ENCODE peak calls at places on chromosomes 11 and 22, in four cellular contexts. R is IMR-90; L is fibroblast of lung; W is CD8-positive, alpha-beta T cell. M is an unnamed sample.

GRCh38 chr11:79708319-79708928 is 267.6 kb upstream of the TENM4 start:
- DNase-seq in R (peak; percentile 50), L (peak; percentile 26), W (no peak), M (peak; percentile 75)

GRCh38 chr11:111097191-111097590 is 148.3 kb upstream of the POU2AF2 start:
- DNase-seq in R (peak; percentile 62), L (peak; percentile 22), W (no peak), M (peak; percentile 78)

GRCh38 chr11:66976048-66976467 is 954 bp downstream of the C11orf86 start:
- DNase-seq in R (no peak), L (no peak), W (no peak), M (peak; percentile 81)

GRCh38 chr11:46378811-46379482 is 2.5 kb upstream of the MDK start:
- DNase-seq in R (no peak), L (no peak), W (no peak), M (no peak)

GRCh38 chr22:17777005-17777716 is 2.9 kb upstream of the BID start:
- DNase-seq in R (no peak), L (no peak), W (peak; percentile 80), M (no peak)

GRCh38 chr11:60870276-60870675 is 2.9 kb downstream of the ZP1 start:
- DNase-seq in R (no peak), L (no peak), W (no peak), M (peak; percentile 74)

GRCh38 chr11:128302425-128303186 is 284.8 kb downstream of the ETS1 start:
- DNase-seq in R (no peak), L (no peak), W (peak; percentile 77), M (peak; percentile 16)

GRCh38 chr22:31625661-31626426 is 36.2 kb downstream of the PISD start:
- DNase-seq in R (peak; percentile 19), L (peak; percentile 40), W (no peak), M (peak; percentile 87)

GRCh38 chr11:46743043-46743442 is 24.0 kb downstream of the F2 start:
- DNase-seq in R (no peak), L (no peak), W (no peak), M (no peak)

GRCh38 chr11:22938691-22939090 is 78.4 kb upstream of the CCDC179 start:
- DNase-seq in R (no peak), L (no peak), W (no peak), M (no peak)

GRCh38 chr11:7851391-7851790 is 54.6 kb upstream of the OR5P2 start:
- DNase-seq in R (no peak), L (no peak), W (no peak), M (peak; percentile 33)

GRCh38 chr11:73342633-73343032 is 33.6 kb upstream of the RELT start:
- DNase-seq in R (no peak), L (no peak), W (no peak), M (no peak)

GRCh38 chr11:73345481-73346147 is 30.6 kb upstream of the RELT start:
- DNase-seq in R (no peak), L (no peak), W (no peak), M (no peak)

GRCh38 chr11:73344191-73344607 is 32.0 kb upstream of the RELT start:
- DNase-seq in R (no peak), L (peak; percentile 43), W (no peak), M (no peak)

GRCh38 chr11:73340164-73340563 is 32.1 kb downstream of the ARHGEF17 start:
- DNase-seq in R (no peak), L (no peak), W (no peak), M (peak; percentile 57)

DNA sequence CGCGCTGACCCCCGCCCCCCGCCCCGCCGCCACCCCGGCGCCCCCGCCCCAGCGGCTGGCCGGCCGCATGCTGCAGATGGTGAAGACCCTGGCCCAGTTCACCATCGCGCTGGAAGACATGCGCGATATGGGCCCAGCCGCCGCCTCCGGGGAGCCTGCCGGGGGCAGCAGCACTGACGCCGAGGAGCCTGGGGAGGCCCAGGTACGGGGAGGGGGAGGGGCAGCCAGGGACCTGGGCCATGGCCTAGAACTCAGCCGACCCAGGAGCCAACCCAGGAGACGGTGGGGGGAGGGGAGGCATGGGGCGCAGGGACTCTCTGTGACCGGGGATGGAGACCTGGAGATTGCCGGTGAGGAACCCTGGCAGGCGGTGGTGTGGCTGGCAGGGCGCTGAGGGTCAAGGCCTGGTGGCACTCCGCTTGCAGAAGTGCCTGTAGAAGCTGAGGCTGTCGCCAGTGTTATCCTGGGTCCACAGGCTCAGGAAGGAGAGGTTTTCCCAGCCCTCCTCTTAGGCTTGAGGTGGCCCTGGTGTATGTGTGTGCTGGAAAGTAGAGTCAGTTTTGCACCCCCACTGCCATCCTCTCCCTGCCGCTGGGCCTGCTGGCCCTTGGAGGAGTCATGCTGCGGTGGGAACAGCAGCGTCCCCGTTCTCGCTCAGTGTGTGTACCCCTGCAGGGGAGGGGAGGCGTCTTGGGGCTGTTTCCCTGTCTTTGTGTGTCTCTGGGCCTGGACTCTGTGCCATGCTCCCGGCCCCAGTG is 32.9 kb upstream of the RELT start:
- DNase-seq in R (no peak), L (no peak), W (no peak), M (no peak)
- H3K4me1 ChIP-seq in R (peaks cover 20% of the 10 kb centered on the region), L (peaks cover 24% of the 10 kb centered on the region), W (no peaks in the 10 kb centered on the region), M (no peaks in the 10 kb centered on the region)

DNA sequence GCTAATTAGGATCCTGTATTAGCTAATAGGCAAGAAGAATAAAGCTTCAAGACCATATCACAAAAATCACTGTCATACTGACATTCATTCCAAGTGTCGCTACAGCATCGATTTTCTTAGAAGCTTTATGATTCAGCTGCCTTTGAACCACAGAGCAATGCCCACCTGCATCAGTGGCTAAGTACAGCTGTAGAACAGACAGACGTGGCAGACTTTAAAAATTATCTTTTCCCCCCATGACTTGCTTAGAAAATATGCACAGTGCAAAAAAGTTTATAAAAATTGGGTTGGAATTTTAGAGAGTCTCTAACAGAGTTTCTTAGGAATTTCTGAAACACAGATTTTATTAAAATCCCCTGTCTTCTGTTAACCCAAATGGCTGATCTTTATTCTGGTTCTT is 120.8 kb downstream of the CADM1 start:
- DNase-seq in R (peak; percentile 52), L (peak; percentile 78), W (no peak), M (no peak)
- H3K4me3 ChIP-seq in R (no peak overlapping the region), L (no peak overlapping the region), W (no peak overlapping the region), M (no peak overlapping the region)

GRCh38 chr22:37193629-37194191 is 5.7 kb upstream of the C1QTNF6 start:
- DNase-seq in R (peak; percentile 36), L (peak; percentile 22), W (no peak), M (no peak)
- H3K4me1 ChIP-seq in R (peaks cover 19% of the 10 kb centered on the region), L (peaks cover 25% of the 10 kb centered on the region), W (peaks cover 49% of the 10 kb centered on the region), M (peaks cover 16% of the 10 kb centered on the region)

DNA sequence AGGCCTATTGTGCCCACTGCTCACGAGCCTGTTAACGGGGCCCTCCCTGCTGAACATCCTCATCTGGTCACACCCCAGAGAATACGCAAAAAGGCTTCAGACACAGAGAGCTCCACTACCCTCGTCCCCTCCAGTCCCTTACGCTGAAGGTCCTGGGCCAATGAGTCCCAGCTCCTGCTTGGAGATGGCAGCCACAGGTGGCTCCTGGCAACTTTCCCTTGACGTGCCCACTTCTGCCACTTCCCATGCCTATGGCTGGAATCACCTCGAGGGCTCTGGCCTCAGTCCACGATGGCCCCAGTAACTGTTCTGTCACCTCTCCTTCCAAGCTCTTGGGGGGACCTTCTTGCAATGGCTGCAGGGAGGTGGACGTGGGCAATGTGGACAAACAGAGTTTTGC is 12.7 kb downstream of the PHF21B start:
- DNase-seq in R (no peak), L (no peak), W (no peak), M (no peak)
- H3K4me3 ChIP-seq in R (no peak overlapping the region), L (no peak overlapping the region), W (no peak overlapping the region), M (no peak overlapping the region)

DNA sequence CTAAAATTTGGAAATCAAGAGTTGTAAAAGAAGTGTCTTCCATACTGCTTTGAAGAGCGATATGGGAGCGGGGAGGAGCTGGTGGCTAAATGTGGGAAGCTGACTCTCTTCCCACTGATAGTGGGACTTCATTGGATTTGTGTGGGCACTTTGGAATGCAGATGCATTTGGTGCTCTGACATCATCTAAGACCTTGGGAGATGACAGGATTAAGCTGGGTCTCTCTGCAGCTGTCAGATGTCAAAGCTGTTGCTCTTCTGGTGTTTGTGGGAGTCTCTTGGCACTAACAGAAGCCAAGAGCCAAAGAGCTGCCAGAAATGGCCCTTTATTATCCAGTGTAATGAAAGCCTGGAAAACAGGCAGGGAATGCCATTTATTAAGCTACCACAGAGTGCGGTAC is 20.5 kb downstream of the GRAMD1B start:
- DNase-seq in R (peak; percentile 91), L (peak; percentile 76), W (no peak), M (no peak)
- H3K4me1 ChIP-seq in R (peaks cover 7% of the 10 kb centered on the region), L (no peaks in the 10 kb centered on the region), W (peaks cover 11% of the 10 kb centered on the region), M (peaks cover 6% of the 10 kb centered on the region)

GRCh38 chr11:118715245-118715807 is 35.9 kb upstream of the TREH start:
- DNase-seq in R (no peak), L (peak; percentile 23), W (no peak), M (peak; percentile 74)
- H3K4me3 ChIP-seq in R (no peak overlapping the region), L (no peak overlapping the region), W (no peak overlapping the region), M (no peak overlapping the region)

GRCh38 chr11:13033760-13034533 is 24.8 kb downstream of the RASSF10 start:
- DNase-seq in R (no peak), L (no peak), W (no peak), M (no peak)

GRCh38 chr11:13028322-13028721 is 19.2 kb downstream of the RASSF10 start:
- DNase-seq in R (no peak), L (no peak), W (no peak), M (no peak)

GRCh38 chr11:13030857-13031256 is 21.7 kb downstream of the RASSF10 start:
- DNase-seq in R (no peak), L (no peak), W (no peak), M (no peak)

GRCh38 chr11:13029872-13030271 is 20.8 kb downstream of the RASSF10 start:
- DNase-seq in R (no peak), L (no peak), W (no peak), M (no peak)

GRCh38 chr11:13031349-13031748 is 22.2 kb downstream of the RASSF10 start:
- DNase-seq in R (no peak), L (no peak), W (no peak), M (no peak)
- H3K4me1 ChIP-seq in R (no peaks in the 10 kb centered on the region), L (no peaks in the 10 kb centered on the region), W (no peaks in the 10 kb centered on the region), M (no peaks in the 10 kb centered on the region)

GRCh38 chr22:37187891-37188761 is at the start of gene C1QTNF6:
- DNase-seq in R (peak; percentile 35), L (peak; percentile 62), W (no peak), M (peak; percentile 95)
- H3K4me3 ChIP-seq in R (peak within 1 kb of the TSS; percentile 41), L (peak within 1 kb of the TSS; percentile 14), W (no peak within 1 kb of the TSS), M (no peak within 1 kb of the TSS)

DNA sequence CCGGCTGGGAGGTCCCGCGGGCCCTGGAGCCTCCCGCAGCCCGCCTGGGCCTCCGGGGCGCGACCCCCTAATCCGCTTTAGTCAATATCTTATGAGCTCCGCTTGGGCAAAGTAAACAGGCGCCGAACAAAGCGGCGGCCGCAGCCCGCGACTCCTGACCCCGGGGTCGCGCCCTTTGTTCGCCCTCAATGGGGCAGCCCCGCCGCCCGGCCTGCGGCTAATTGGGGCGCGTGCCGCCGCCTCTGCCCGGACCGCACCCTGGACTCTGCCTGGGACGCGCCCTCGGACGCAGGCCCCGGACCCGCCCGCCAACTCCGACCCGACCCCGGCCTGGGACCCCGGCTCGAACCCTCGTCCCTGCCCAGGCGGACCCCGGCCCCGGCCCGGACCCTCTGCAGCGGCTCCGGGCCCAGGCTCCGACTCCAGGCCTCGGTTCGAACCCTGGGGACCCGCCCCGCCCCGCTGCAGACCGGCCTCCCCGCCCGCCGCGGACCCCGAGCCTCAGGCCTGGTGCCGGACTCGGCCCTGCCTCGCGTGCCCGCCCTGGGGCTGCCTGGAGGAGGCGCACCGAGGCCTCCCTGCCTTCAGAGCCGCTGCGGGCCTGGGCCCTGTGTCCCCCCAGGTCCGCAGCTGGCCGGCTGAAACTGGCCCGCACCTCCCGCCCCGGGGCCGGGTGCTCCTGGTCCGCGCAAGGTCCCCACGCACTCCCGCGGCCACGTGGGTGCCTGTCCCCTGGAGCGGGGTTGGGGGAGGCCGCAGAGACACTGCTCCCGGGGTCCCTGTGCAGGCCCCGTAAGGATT is 84.7 kb upstream of the WNT7B start:
- DNase-seq in R (no peak), L (no peak), W (no peak), M (peak; percentile 15)
- H3K4me1 ChIP-seq in R (peaks cover 7% of the 10 kb centered on the region), L (peaks cover 25% of the 10 kb centered on the region), W (peaks cover 13% of the 10 kb centered on the region), M (no peaks in the 10 kb centered on the region)

GRCh38 chr22:19719055-19719482 is 4.3 kb upstream of the GP1BB start:
- DNase-seq in R (no peak), L (no peak), W (no peak), M (no peak)
- H3K4me3 ChIP-seq in R (peak overlapping the region; percentile 71), L (no peak overlapping the region), W (peak overlapping the region; percentile 46), M (no peak overlapping the region)